ENCODE peak calls at places on chromosomes 1 and 21, in four cellular contexts. One of them, this sample, is unnamed.

GRCh38 chr1:187092104-187092503 is 263.4 kb downstream of the PLA2G4A start:
- DNase-seq in GM12878: no peak
- DNase-seq in GM12891: no peak
- DNase-seq in K562: no peak
- DNase-seq in this sample: no peak

GRCh38 chr1:25809283-25809926 is 9.4 kb downstream of the SELENON start:
- DNase-seq in GM12878: no peak
- DNase-seq in GM12891: no peak
- DNase-seq in K562: no peak
- DNase-seq in this sample: peak

GRCh38 chr21:33984021-33984481 is 68.4 kb upstream of the ATP5PO start:
- DNase-seq in GM12878: peak
- DNase-seq in GM12891: no peak
- DNase-seq in K562: no peak
- DNase-seq in this sample: no peak

GRCh38 chr1:246291141-246291540 is 215.9 kb downstream of the SMYD3 start:
- DNase-seq in GM12878: no peak
- DNase-seq in GM12891: no peak
- DNase-seq in K562: no peak
- DNase-seq in this sample: no peak

GRCh38 chr1:22702671-22703070 is 8.0 kb upstream of the EPHB2 start:
- DNase-seq in GM12878: no peak
- DNase-seq in GM12891: no peak
- DNase-seq in K562: no peak
- DNase-seq in this sample: no peak

GRCh38 chr1:41876533-41877445 is 41.9 kb downstream of the HIVEP3 start:
- DNase-seq in GM12878: no peak
- DNase-seq in GM12891: no peak
- DNase-seq in K562: no peak
- DNase-seq in this sample: no peak

GRCh38 chr1:230747886-230748800 is 955 bp downstream of the CAPN9 start:
- DNase-seq in GM12878: no peak
- DNase-seq in GM12891: no peak
- DNase-seq in K562: no peak
- DNase-seq in this sample: no peak

GRCh38 chr1:161966076-161966475 is 57.6 kb downstream of the OLFML2B start:
- DNase-seq in GM12878: no peak
- DNase-seq in GM12891: no peak
- DNase-seq in K562: no peak
- DNase-seq in this sample: no peak

GRCh38 chr1:91949356-91949699 is at the start of gene BRDT:
- DNase-seq in GM12878: no peak
- DNase-seq in GM12891: no peak
- DNase-seq in K562: no peak
- DNase-seq in this sample: no peak

GRCh38 chr1:112319371-112320034 is 76.5 kb upstream of the CTTNBP2NL start:
- DNase-seq in GM12878: no peak
- DNase-seq in GM12891: no peak
- DNase-seq in K562: no peak
- DNase-seq in this sample: no peak

GRCh38 chr1:24292887-24293286 is 26.3 kb upstream of the GRHL3 start:
- DNase-seq in GM12878: no peak
- DNase-seq in GM12891: no peak
- DNase-seq in K562: no peak
- DNase-seq in this sample: no peak

GRCh38 chr1:172727956-172728603 is 69.2 kb downstream of the FASLG start:
- DNase-seq in GM12878: no peak
- DNase-seq in GM12891: no peak
- DNase-seq in K562: peak
- DNase-seq in this sample: peak

DNA sequence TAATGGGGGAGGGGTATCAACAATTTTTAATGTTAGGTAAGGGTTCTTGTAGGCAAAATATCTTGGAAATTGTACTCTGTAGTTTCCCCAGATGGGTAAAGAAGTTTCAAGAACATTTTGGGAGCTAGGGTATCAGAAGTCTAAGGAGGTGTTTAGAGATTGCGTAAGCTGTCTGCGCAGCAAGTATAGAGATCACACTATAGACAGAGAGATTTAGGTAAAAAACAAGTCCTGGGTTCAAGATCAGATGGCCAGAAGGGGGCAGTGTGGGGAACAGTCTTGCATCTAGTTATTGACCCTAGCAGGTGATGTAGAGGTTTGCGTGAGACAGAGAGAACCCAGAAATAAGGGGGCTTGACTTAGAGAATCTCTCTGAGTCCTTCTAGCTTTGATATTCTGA is 80.8 kb downstream of the S1PR1 start:
- DNase-seq in GM12878: no peak
- DNase-seq in GM12891: no peak
- DNase-seq in K562: no peak
- DNase-seq in this sample: no peak
- TF ChIP-seq SPI1 in GM12878: no peak
- TF ChIP-seq SPI1 in GM12891: no peak
- TF ChIP-seq SPI1 in K562: no peak
- TF ChIP-seq SPI1 in this sample: no peak

GRCh38 chr1:60290393-60290792 is 216.8 kb upstream of the C1orf87 start:
- DNase-seq in GM12878: no peak
- DNase-seq in GM12891: no peak
- DNase-seq in K562: no peak
- DNase-seq in this sample: no peak
- TF ChIP-seq SPI1 in GM12878: no peak
- TF ChIP-seq SPI1 in GM12891: no peak
- TF ChIP-seq SPI1 in K562: no peak
- TF ChIP-seq SPI1 in this sample: no peak

DNA sequence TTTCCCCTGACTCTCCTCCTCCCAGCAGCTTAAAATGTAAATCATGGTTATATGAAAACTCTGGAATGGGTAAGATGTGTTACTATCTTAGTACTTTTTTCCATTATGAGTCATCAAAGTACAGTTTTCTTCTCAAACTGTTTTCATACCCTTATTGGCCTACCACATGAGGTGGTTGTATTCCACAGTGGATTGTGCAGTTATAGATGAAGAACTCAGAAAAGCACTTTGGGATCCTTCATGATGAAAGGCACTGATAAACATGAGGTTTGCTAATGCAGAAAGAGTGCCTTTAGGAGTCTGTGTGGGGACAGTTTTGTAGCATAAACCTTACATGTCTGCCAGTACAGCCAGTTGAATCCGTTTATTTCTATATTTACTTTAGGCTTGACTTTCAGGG is 32.0 kb upstream of the MYOCOS start:
- DNase-seq in GM12878: no peak
- DNase-seq in GM12891: no peak
- DNase-seq in K562: no peak
- DNase-seq in this sample: no peak
- TF ChIP-seq SPI1 in GM12878: no peak
- TF ChIP-seq SPI1 in GM12891: no peak
- TF ChIP-seq SPI1 in K562: no peak
- TF ChIP-seq SPI1 in this sample: no peak

GRCh38 chr21:30240661-30241060 is 24.8 kb upstream of the CLDN8 start:
- DNase-seq in GM12878: no peak
- DNase-seq in GM12891: no peak
- DNase-seq in K562: no peak
- DNase-seq in this sample: no peak

GRCh38 chr21:30248844-30249243 is 32.9 kb upstream of the CLDN8 start:
- DNase-seq in GM12878: no peak
- DNase-seq in GM12891: no peak
- DNase-seq in K562: no peak
- DNase-seq in this sample: no peak

GRCh38 chr21:30238168-30238567 is 22.3 kb upstream of the CLDN8 start:
- DNase-seq in GM12878: no peak
- DNase-seq in GM12891: no peak
- DNase-seq in K562: no peak
- DNase-seq in this sample: no peak

DNA sequence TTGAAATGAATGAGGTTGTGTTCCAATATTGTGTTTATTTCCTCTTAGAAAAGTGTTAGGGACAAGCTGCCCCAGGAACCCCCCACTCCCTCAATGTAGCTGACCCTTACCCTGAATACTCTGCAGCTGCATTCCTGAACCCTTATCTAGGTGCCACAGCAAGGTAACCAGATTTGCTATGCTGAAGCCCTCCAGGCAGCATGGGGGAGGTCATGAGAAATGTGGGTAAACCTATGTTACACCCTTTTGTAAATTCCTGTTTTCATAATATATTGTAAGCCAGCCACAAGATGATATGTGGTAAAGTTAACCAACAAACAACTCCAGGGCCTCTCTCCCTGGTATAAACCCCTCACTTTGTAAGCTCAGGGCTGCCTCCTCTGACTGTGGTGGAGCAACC is 27.8 kb upstream of the CLDN8 start:
- DNase-seq in GM12878: no peak
- DNase-seq in GM12891: no peak
- DNase-seq in K562: no peak
- DNase-seq in this sample: no peak
- TF ChIP-seq SPI1 in GM12878: no peak
- TF ChIP-seq SPI1 in GM12891: no peak
- TF ChIP-seq SPI1 in K562: no peak
- TF ChIP-seq SPI1 in this sample: no peak

GRCh38 chr21:14686466-14687276 is 140.6 kb upstream of the SAMSN1 start:
- DNase-seq in GM12878: peak
- DNase-seq in GM12891: no peak
- DNase-seq in K562: no peak
- DNase-seq in this sample: no peak
- TF ChIP-seq SPI1 in GM12878: no peak
- TF ChIP-seq SPI1 in GM12891: no peak
- TF ChIP-seq SPI1 in K562: no peak
- TF ChIP-seq SPI1 in this sample: no peak

DNA sequence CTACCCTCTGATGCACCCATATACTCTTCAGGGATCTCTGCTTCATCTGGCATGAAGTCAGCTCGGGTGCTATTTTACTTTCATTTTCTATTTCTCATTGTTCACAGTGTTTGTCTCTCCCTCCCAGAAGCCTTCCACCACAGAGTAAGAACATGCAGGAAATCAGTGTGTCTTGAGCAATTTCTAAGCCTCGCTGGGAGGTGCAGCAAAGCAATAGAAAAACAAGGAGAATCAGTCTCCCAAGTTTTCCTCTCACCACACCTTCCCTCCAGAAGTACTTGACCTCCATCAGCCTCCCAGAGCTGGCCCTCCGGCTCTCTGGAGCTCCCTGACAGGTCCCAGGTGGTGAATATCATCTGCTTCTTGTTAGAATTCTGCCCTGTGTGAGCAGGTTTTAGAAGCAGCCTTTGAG is 594.7 kb upstream of the CAMK1G start:
- DNase-seq in GM12878: peak
- DNase-seq in GM12891: peak
- DNase-seq in K562: no peak
- DNase-seq in this sample: peak
- TF ChIP-seq SPI1 in GM12878: no peak
- TF ChIP-seq SPI1 in GM12891: no peak
- TF ChIP-seq SPI1 in K562: no peak
- TF ChIP-seq SPI1 in this sample: no peak